ENCODE peak calls at places on chromosomes 2 and 18, in seven cellular contexts. U, V, Z, T, X, B and O are unnamed samples.

GRCh38 chr18:23631746-23632145 is 31.0 kb downstream of the ANKRD29 start:
- DNase-seq in U (no peak), V (no peak), Z (no peak), T (peak), X (no peak), B (no peak), O (no peak)

GRCh38 chr2:34627003-34627402 is 1027.9 kb upstream of the FAM98A start:
- DNase-seq in U (no peak), V (no peak), Z (no peak), T (no peak), X (no peak), B (no peak), O (no peak)

GRCh38 chr18:55301836-55302235 is 286.2 kb downstream of the TCF4 start:
- DNase-seq in U (no peak), V (no peak), Z (no peak), T (no peak), X (no peak), B (no peak), O (no peak)

GRCh38 chr2:8427211-8427610 is 254.6 kb upstream of the ID2 start:
- DNase-seq in U (no peak), V (no peak), Z (no peak), T (no peak), X (no peak), B (no peak), O (peak)

GRCh38 chr2:238176565-238176964 is 17.8 kb downstream of the ERFE start:
- DNase-seq in U (no peak), V (no peak), Z (no peak), T (no peak), X (peak), B (no peak), O (peak)

GRCh38 chr18:34767601-34768027 is 57.5 kb downstream of the DTNA start:
- DNase-seq in U (no peak), V (peak), Z (peak), T (no peak), X (peak), B (no peak), O (no peak)

GRCh38 chr2:239380831-239381708 is 19.8 kb downstream of the HDAC4 start:
- DNase-seq in U (peak), V (no peak), Z (no peak), T (no peak), X (no peak), B (peak), O (no peak)

GRCh38 chr18:8260847-8261246 is 348.4 kb upstream of the RAB12 start:
- DNase-seq in U (no peak), V (no peak), Z (no peak), T (no peak), X (no peak), B (no peak), O (no peak)

GRCh38 chr2:70698847-70699246 is 69.2 kb downstream of the ADD2 start:
- DNase-seq in U (no peak), V (no peak), Z (peak), T (no peak), X (no peak), B (peak), O (no peak)

GRCh38 chr2:222160125-222160524 is 138.7 kb downstream of the PAX3 start:
- DNase-seq in U (no peak), V (no peak), Z (no peak), T (no peak), X (no peak), B (no peak), O (no peak)

GRCh38 chr2:207836526-207837133 is 66.9 kb upstream of the FZD5 start:
- DNase-seq in U (no peak), V (no peak), Z (no peak), T (peak), X (no peak), B (no peak), O (peak)

GRCh38 chr2:46385786-46386577 is 88.8 kb downstream of the EPAS1 start:
- DNase-seq in U (no peak), V (peak), Z (peak), T (no peak), X (peak), B (peak), O (peak)

GRCh38 chr2:241522477-241522876 is 14.1 kb upstream of the STK25 start:
- DNase-seq in U (no peak), V (no peak), Z (no peak), T (no peak), X (no peak), B (no peak), O (no peak)

GRCh38 chr18:41323044-41323443 is 632.0 kb upstream of the PIK3C3 start:
- DNase-seq in U (no peak), V (no peak), Z (peak), T (no peak), X (no peak), B (no peak), O (no peak)

GRCh38 chr2:69253033-69253535 is 133.9 kb downstream of the GFPT1 start:
- DNase-seq in U (no peak), V (peak), Z (peak), T (no peak), X (no peak), B (no peak), O (no peak)

GRCh38 chr2:232438951-232439757 is 16.8 kb upstream of the ALPI start:
- DNase-seq in U (no peak), V (no peak), Z (no peak), T (no peak), X (no peak), B (no peak), O (peak)

GRCh38 chr2:96608459-96609455 is 29.4 kb downstream of the KANSL3 start:
- DNase-seq in U (no peak), V (peak), Z (peak), T (no peak), X (no peak), B (no peak), O (no peak)

GRCh38 chr2:10331702-10332401 is 29.1 kb downstream of the HPCAL1 start:
- DNase-seq in U (no peak), V (no peak), Z (no peak), T (no peak), X (no peak), B (peak), O (peak)

GRCh38 chr18:62407660-62408059 is 82.5 kb downstream of the TNFRSF11A start:
- DNase-seq in U (no peak), V (no peak), Z (no peak), T (no peak), X (no peak), B (no peak), O (no peak)

GRCh38 chr18:40877096-40877495 is 1077.9 kb upstream of the PIK3C3 start:
- DNase-seq in U (no peak), V (peak), Z (peak), T (no peak), X (peak), B (no peak), O (no peak)

GRCh38 chr2:234981197-234982095 is 29.6 kb downstream of the SH3BP4 start:
- DNase-seq in U (no peak), V (peak), Z (peak), T (peak), X (peak), B (no peak), O (no peak)

GRCh38 chr2:4832642-4833041 is 859.5 kb upstream of the SOX11 start:
- DNase-seq in U (no peak), V (no peak), Z (no peak), T (no peak), X (no peak), B (no peak), O (no peak)

GRCh38 chr18:10391506-10391905 is 62.9 kb upstream of the APCDD1 start:
- DNase-seq in U (no peak), V (no peak), Z (no peak), T (no peak), X (no peak), B (no peak), O (no peak)

GRCh38 chr2:183284606-183285005 is 160.4 kb downstream of the NUP35 start:
- DNase-seq in U (no peak), V (peak), Z (peak), T (no peak), X (peak), B (no peak), O (no peak)

GRCh38 chr18:5900249-5900648 is 4.9 kb upstream of the TMEM200C start:
- DNase-seq in U (no peak), V (no peak), Z (peak), T (no peak), X (no peak), B (no peak), O (no peak)

GRCh38 chr2:204695506-204695905 is 150.2 kb downstream of the PARD3B start:
- DNase-seq in U (no peak), V (peak), Z (peak), T (no peak), X (no peak), B (no peak), O (no peak)

GRCh38 chr18:28854964-28855363 is 678.0 kb upstream of the CDH2 start:
- DNase-seq in U (no peak), V (no peak), Z (peak), T (peak), X (no peak), B (no peak), O (no peak)

GRCh38 chr18:24726727-24727539 is 266.5 kb downstream of the HRH4 start:
- DNase-seq in U (no peak), V (peak), Z (peak), T (peak), X (peak), B (peak), O (peak)

GRCh38 chr18:8427339-8427738 is 181.9 kb upstream of the RAB12 start:
- DNase-seq in U (no peak), V (no peak), Z (no peak), T (no peak), X (no peak), B (no peak), O (no peak)

GRCh38 chr2:126808929-126809328 is 89.8 kb upstream of the TEX51 start:
- DNase-seq in U (no peak), V (no peak), Z (no peak), T (peak), X (no peak), B (peak), O (no peak)

GRCh38 chr2:217551229-217551909 is 451.4 kb downstream of the TNS1 start:
- DNase-seq in U (no peak), V (no peak), Z (peak), T (peak), X (no peak), B (no peak), O (no peak)